ENCODE peak calls at places on chromosomes 7 and 10, in seven cellular contexts. U, T, X, Q, A, G and B are unnamed samples.

GRCh38 chr10:54650547-54650946 is 150.5 kb downstream of the PCDH15 start:
- DNase-seq in U (no peak), T (no peak), X (no peak), Q (no peak), A (no peak), G (no peak), B (no peak)

GRCh38 chr7:99031496-99031895 is 112.4 kb downstream of the SMURF1 start:
- DNase-seq in U (no peak), T (no peak), X (no peak), Q (no peak), A (no peak), G (no peak), B (no peak)

GRCh38 chr10:16521311-16522016 is at the start of gene C1QL3:
- DNase-seq in U (no peak), T (no peak), X (peak; percentile 80), Q (no peak), A (peak; percentile 72), G (peak; percentile 55), B (peak; percentile 30)

GRCh38 chr7:21256310-21256877 is 171.5 kb upstream of the SP4 start:
- DNase-seq in U (no peak), T (peak; percentile 2), X (peak; percentile 70), Q (no peak), A (no peak), G (peak; percentile 10), B (peak; percentile 39)

GRCh38 chr7:17680026-17680425 is 260.3 kb downstream of the SNX13 start:
- DNase-seq in U (no peak), T (peak; percentile 49), X (no peak), Q (no peak), A (peak; percentile 28), G (peak; percentile 77), B (peak; percentile 97)

GRCh38 chr7:80940539-80941205 is 21.8 kb upstream of the SEMA3C start:
- DNase-seq in U (no peak), T (no peak), X (no peak), Q (no peak), A (no peak), G (no peak), B (no peak)

GRCh38 chr10:11472158-11472753 is 139.2 kb downstream of the USP6NL start:
- DNase-seq in U (peak; percentile 5), T (no peak), X (peak; percentile 81), Q (peak; percentile 46), A (peak; percentile 75), G (peak; percentile 77), B (peak; percentile 41)

GRCh38 chr7:104156842-104157277 is 51.0 kb downstream of the ORC5 start:
- DNase-seq in U (no peak), T (no peak), X (peak; percentile 41), Q (no peak), A (peak; percentile 14), G (peak; percentile 10), B (peak; percentile 37)

GRCh38 chr7:69749358-69749757 is 151.1 kb downstream of the AUTS2 start:
- DNase-seq in U (no peak), T (no peak), X (peak; percentile 12), Q (no peak), A (no peak), G (no peak), B (no peak)

GRCh38 chr10:78634389-78634815 is 434.4 kb upstream of the ZMIZ1 start:
- DNase-seq in U (no peak), T (no peak), X (no peak), Q (no peak), A (peak; percentile 59), G (peak; percentile 77), B (peak; percentile 74)

GRCh38 chr10:95290801-95291633 is at the start of gene PDLIM1:
- DNase-seq in U (no peak), T (no peak), X (peak; percentile 85), Q (peak; percentile 85), A (peak; percentile 78), G (peak; percentile 97), B (no peak)

GRCh38 chr10:18402766-18403346 is 248.5 kb downstream of the NSUN6 start:
- DNase-seq in U (no peak), T (no peak), X (no peak), Q (no peak), A (peak; percentile 36), G (no peak), B (peak; percentile 70)

GRCh38 chr7:20532841-20533240 is 82.6 kb upstream of the ABCB5 start:
- DNase-seq in U (no peak), T (no peak), X (no peak), Q (no peak), A (no peak), G (no peak), B (peak; percentile 10)

GRCh38 chr10:63208981-63209380 is 75.9 kb downstream of the NRBF2 start:
- DNase-seq in U (no peak), T (peak; percentile 17), X (peak; percentile 87), Q (no peak), A (no peak), G (peak; percentile 40), B (peak; percentile 41)

GRCh38 chr10:121900443-121901174 is 27.2 kb downstream of the ATE1 start:
- DNase-seq in U (peak; percentile 30), T (peak; percentile 21), X (peak; percentile 91), Q (no peak), A (peak; percentile 28), G (peak; percentile 67), B (peak; percentile 65)

GRCh38 chr10:60978287-60979115 is 34.5 kb upstream of the RHOBTB1 start:
- DNase-seq in U (no peak), T (no peak), X (peak; percentile 40), Q (no peak), A (no peak), G (no peak), B (peak; percentile 43)

GRCh38 chr10:107022600-107023354 is 141.7 kb downstream of the SORCS1 start:
- DNase-seq in U (no peak), T (no peak), X (peak; percentile 55), Q (no peak), A (peak; percentile 33), G (no peak), B (no peak)

GRCh38 chr7:127884066-127884559 is 147.1 kb downstream of the LRRC4 start:
- DNase-seq in U (no peak), T (no peak), X (no peak), Q (peak; percentile 22), A (no peak), G (no peak), B (no peak)